ENCODE peak calls at places on chromosomes 4 and X, in four cellular contexts. L is H1, Z is H9, D is IMR-90. R is an unnamed sample.

GRCh38 chr4:83267121-83267834 is 17.3 kb downstream of the COQ2 start:
- DNase-seq in L (no peak), Z (no peak), D (peak), R (no peak)

GRCh38 chr4:183722738-183723560 is 63.9 kb downstream of the TRAPPC11 start:
- DNase-seq in L (peak), Z (peak), D (peak), R (peak)

GRCh38 chr4:145904413-145905177 is 34.0 kb downstream of the ZNF827 start:
- DNase-seq in L (no peak), Z (no peak), D (peak), R (no peak)

GRCh38 chr4:122903766-122904165 is 18.6 kb downstream of the NUDT6 start:
- DNase-seq in L (no peak), Z (no peak), D (no peak), R (peak)

GRCh38 chr4:148782284-148782683 is 340.1 kb upstream of the NR3C2 start:
- DNase-seq in L (peak), Z (peak), D (no peak), R (peak)

GRCh38 chrX:107398115-107398514 is 51.3 kb upstream of the FRMPD3 start:
- DNase-seq in L (no peak), Z (no peak), D (no peak), R (no peak)

GRCh38 chr4:65943076-65943475 is 272.8 kb upstream of the EPHA5 start:
- DNase-seq in L (no peak), Z (peak), D (no peak), R (peak)

GRCh38 chrX:15146515-15146914 is 123.4 kb downstream of the ASB9 start:
- DNase-seq in L (peak), Z (peak), D (no peak), R (peak)

GRCh38 chr4:21795091-21795490 is 153.5 kb downstream of the KCNIP4 start:
- DNase-seq in L (no peak), Z (no peak), D (peak), R (no peak)

GRCh38 chrX:40078489-40079288 is 19.1 kb downstream of the BCOR start:
- DNase-seq in L (no peak), Z (no peak), D (no peak), R (no peak)

GRCh38 chr4:85955614-85956295 is 404.1 kb downstream of the MAPK10 start:
- DNase-seq in L (no peak), Z (no peak), D (peak), R (peak)

GRCh38 chrX:15576019-15576418 is 24.7 kb downstream of the ACE2 start:
- DNase-seq in L (no peak), Z (no peak), D (peak), R (no peak)

GRCh38 chr4:110106946-110107325 is 91.5 kb downstream of the ELOVL6 start:
- DNase-seq in L (no peak), Z (no peak), D (peak), R (peak)

GRCh38 chr4:151519728-151520415 is 110.9 kb downstream of the FHIP1A start:
- DNase-seq in L (no peak), Z (no peak), D (no peak), R (no peak)

GRCh38 chr4:128286474-128287158 is 997 bp downstream of the PGRMC2 start:
- DNase-seq in L (no peak), Z (no peak), D (peak), R (peak)

GRCh38 chrX:100411802-100412333 is 1.8 kb upstream of the PCDH19 start:
- DNase-seq in L (no peak), Z (no peak), D (no peak), R (no peak)

GRCh38 chr4:106773106-106773905 is 262.8 kb downstream of the DKK2 start:
- DNase-seq in L (no peak), Z (no peak), D (no peak), R (no peak)

GRCh38 chr4:61375316-61375715 is 175.2 kb downstream of the ADGRL3 start:
- DNase-seq in L (no peak), Z (no peak), D (no peak), R (no peak)

GRCh38 chr4:8274772-8275241 is 5.3 kb downstream of the HTRA3 start:
- DNase-seq in L (no peak), Z (no peak), D (peak), R (no peak)

GRCh38 chr4:109816082-109816442 is 500 bp downstream of the GAR1 start:
- DNase-seq in L (no peak), Z (no peak), D (no peak), R (no peak)

GRCh38 chr4:112111306-112111705 is 33.9 kb upstream of the FAM241A start:
- DNase-seq in L (no peak), Z (no peak), D (no peak), R (no peak)

GRCh38 chr4:101232074-101232776 is 115.1 kb downstream of the PPP3CA start:
- DNase-seq in L (no peak), Z (no peak), D (peak), R (no peak)

GRCh38 chr4:44256414-44256813 is 192.2 kb downstream of the KCTD8 start:
- DNase-seq in L (no peak), Z (peak), D (no peak), R (peak)

DNA sequence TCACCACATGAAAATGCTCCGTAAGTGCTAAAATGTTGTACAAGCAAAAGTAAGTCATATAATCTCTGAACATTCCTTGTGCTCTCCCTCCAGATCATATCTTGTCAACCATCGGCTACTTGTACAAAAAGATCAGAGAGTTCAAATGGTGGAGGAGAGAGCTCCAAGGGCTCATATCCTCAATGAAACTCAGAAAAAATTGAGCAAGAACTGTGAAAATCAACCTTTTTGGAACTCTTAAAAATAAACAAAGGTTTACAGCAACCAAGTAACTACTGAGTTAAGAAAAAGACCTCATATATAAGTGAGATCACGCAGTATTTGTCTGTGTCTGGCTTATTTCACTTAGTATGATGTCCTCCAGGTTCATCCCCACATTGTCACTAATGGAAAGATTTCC is 63.2 kb downstream of the TEX13C start:
- DNase-seq in L (no peak), Z (no peak), D (no peak), R (peak)
- H4K5ac ChIP-seq in L (no peak), Z (no peak), D (no peak), R (no peak)

GRCh38 chr4:99835942-99836341 is 19.3 kb downstream of the DAPP1 start:
- DNase-seq in L (no peak), Z (no peak), D (no peak), R (no peak)
- H2BK120ac ChIP-seq in L (no peak), Z (no peak), D (no peak), R (no peak)

GRCh38 chr4:32499176-32499575 is 1779.0 kb downstream of the PCDH7 start:
- DNase-seq in L (no peak), Z (no peak), D (no peak), R (no peak)
- H4K5ac ChIP-seq in L (no peak), Z (no peak), D (no peak), R (no peak)

GRCh38 chr4:2934077-2934812 is 29.0 kb downstream of the NOP14 start:
- DNase-seq in L (no peak), Z (no peak), D (peak), R (no peak)
- H2BK120ac ChIP-seq in L (no peak), Z (no peak), D (peak), R (no peak)

DNA sequence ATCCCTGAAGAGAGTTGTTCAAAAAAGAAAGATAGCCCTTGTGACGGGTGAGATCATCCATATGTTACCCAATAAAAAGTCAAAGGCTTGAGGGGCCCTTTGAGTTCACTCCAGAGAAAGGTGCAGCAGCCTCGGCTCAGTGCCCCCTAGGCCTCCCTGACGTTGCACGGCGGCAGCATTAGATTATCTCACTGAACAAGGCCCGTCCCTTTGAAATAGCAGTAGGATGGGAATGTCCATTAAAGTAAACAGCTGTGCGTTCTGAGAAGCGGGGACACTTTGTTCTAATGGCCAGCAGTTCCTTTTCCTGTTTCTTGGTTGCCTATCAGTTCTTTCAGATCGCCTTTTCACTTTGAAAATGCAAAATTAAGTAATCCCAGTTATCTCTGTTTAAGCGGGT is 71.9 kb downstream of the SHROOM2 start:
- DNase-seq in L (no peak), Z (no peak), D (no peak), R (no peak)
- H4K5ac ChIP-seq in L (no peak), Z (no peak), D (no peak), R (no peak)

DNA sequence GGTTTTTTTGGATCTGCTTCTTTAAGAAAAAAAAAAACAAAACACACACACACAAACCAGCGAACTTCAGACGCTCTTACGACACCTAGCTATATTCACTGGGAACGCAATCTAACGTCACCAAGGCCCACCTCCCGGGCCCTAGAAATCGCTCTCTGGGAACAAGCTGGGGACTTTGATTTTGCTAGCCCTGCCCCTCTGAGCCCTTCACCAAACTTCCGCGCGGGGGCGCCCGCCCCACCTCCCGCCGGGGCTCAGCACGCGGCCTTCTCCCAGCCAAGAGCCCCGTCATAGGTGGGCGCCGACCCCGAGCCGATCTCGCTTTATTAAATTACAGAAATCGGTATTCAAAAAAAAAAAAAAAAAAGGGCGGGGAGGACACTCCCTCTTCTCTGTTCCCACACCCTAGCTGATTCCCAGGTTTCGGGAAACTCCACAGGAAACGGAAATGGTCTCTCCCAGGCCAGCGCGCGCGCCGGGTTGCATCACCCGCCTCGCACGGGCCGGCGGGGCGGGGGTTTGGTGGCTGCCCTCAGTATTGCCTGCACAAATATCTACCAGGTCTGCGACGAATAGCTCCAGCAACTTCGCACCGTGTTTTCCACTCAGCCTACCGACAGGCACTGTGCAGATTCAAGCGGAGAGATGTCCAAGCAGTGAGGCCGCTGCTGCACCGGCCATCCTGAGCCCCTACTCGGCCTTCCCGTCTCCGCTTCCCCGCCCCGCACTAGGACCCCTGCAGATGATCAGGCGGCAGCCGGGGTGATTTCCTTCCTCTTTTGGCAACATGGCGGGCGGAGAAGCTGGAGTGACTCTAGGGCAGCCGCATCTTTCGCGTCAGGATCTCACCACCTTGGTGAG is at the start of gene EIF2S3:
- DNase-seq in L (peak), Z (peak), D (peak), R (peak)
- H2BK120ac ChIP-seq in L (peak), Z (peak), D (peak), R (no peak)

GRCh38 chrX:67619253-67619652 is 75.4 kb downstream of the AR start:
- DNase-seq in L (no peak), Z (no peak), D (peak), R (no peak)

GRCh38 chrX:67622053-67622452 is 78.2 kb downstream of the AR start:
- DNase-seq in L (no peak), Z (no peak), D (no peak), R (no peak)

DNA sequence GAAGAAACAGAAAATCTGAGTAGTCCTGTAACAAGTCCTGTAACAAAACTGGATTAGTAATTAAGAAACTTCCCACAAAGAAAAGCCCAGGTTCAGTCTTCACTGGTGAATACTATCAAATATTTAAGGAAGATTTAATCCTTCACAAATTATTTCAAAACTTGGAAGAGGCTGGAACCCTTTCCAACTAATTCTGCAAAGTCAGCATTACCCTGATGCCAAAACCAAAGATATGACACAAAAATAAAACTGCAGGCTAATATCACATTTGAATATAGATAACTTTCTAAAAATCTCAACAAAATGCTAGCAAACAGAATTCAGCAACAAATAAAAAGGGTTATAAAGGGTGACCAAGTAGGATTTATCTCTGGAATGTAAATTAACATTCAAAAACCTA is 80.5 kb downstream of the AR start:
- DNase-seq in L (no peak), Z (no peak), D (no peak), R (no peak)
- H4K5ac ChIP-seq in L (no peak), Z (no peak), D (no peak), R (no peak)

R was measured in mesendoderm.